ENCODE peak calls at places on chromosomes 3 and 15, in nine cellular contexts. One of them, this sample, is unnamed.

GRCh38 chr3:49158108-49158709 is 7.9 kb downstream of the CCDC71 start:
- DNase-seq in GM19239: no peak
- DNase-seq in upper lobe of right lung: no peak
- DNase-seq in HS-27A: no peak
- DNase-seq in epithelial cell of esophagus: peak; percentile 45
- DNase-seq in choroid plexus epithelial cell: no peak
- DNase-seq in activated CD8-positive, alpha-beta T cell treated with anti-CD3 and anti-CD28 coated beads for 36 hours: peak; percentile 84
- DNase-seq in HT-29: peak; percentile 37
- DNase-seq in mucosa of descending colon: peak; percentile 81
- DNase-seq in this sample: peak; percentile 56

GRCh38 chr15:60804986-60805949 is 326.3 kb upstream of the ICE2 start:
- DNase-seq in HS-27A: no peak
- DNase-seq in HT-29: no peak
- DNase-seq in epithelial cell of esophagus: peak; percentile 29
- DNase-seq in mucosa of descending colon: no peak
- DNase-seq in choroid plexus epithelial cell: peak; percentile 42
- DNase-seq in upper lobe of right lung: no peak
- DNase-seq in GM19239: no peak
- DNase-seq in activated CD8-positive, alpha-beta T cell treated with anti-CD3 and anti-CD28 coated beads for 36 hours: no peak
- DNase-seq in this sample: no peak

GRCh38 chr3:142215111-142215510 is 10.3 kb downstream of the GK5 start:
- DNase-seq in mucosa of descending colon: no peak
- DNase-seq in GM19239: no peak
- DNase-seq in epithelial cell of esophagus: peak; percentile 22
- DNase-seq in HT-29: peak; percentile 72
- DNase-seq in choroid plexus epithelial cell: peak; percentile 67
- DNase-seq in upper lobe of right lung: no peak
- DNase-seq in HS-27A: no peak
- DNase-seq in activated CD8-positive, alpha-beta T cell treated with anti-CD3 and anti-CD28 coated beads for 36 hours: no peak
- DNase-seq in this sample: no peak

GRCh38 chr3:69740103-69741021 is 1.1 kb downstream of the MITF start:
- DNase-seq in activated CD8-positive, alpha-beta T cell treated with anti-CD3 and anti-CD28 coated beads for 36 hours: no peak
- DNase-seq in mucosa of descending colon: peak; percentile 67
- DNase-seq in GM19239: no peak
- DNase-seq in choroid plexus epithelial cell: no peak
- DNase-seq in HS-27A: no peak
- DNase-seq in upper lobe of right lung: peak; percentile 87
- DNase-seq in HT-29: peak; percentile 15
- DNase-seq in epithelial cell of esophagus: peak; percentile 68
- DNase-seq in this sample: peak; percentile 18

GRCh38 chr3:25035511-25035910 is 392.6 kb upstream of the RARB start:
- DNase-seq in GM19239: no peak
- DNase-seq in choroid plexus epithelial cell: peak; percentile 66
- DNase-seq in HT-29: no peak
- DNase-seq in epithelial cell of esophagus: no peak
- DNase-seq in mucosa of descending colon: no peak
- DNase-seq in activated CD8-positive, alpha-beta T cell treated with anti-CD3 and anti-CD28 coated beads for 36 hours: no peak
- DNase-seq in upper lobe of right lung: no peak
- DNase-seq in HS-27A: no peak
- DNase-seq in this sample: no peak

GRCh38 chr15:38647683-38648082 is 83.1 kb upstream of the RASGRP1 start:
- DNase-seq in mucosa of descending colon: peak; percentile 38
- DNase-seq in GM19239: no peak
- DNase-seq in HS-27A: no peak
- DNase-seq in HT-29: peak; percentile 37
- DNase-seq in upper lobe of right lung: no peak
- DNase-seq in activated CD8-positive, alpha-beta T cell treated with anti-CD3 and anti-CD28 coated beads for 36 hours: no peak
- DNase-seq in epithelial cell of esophagus: peak; percentile 74
- DNase-seq in choroid plexus epithelial cell: peak; percentile 52
- DNase-seq in this sample: no peak

GRCh38 chr15:60557157-60557556 is 78.2 kb upstream of the ICE2 start:
- DNase-seq in HT-29: no peak
- DNase-seq in choroid plexus epithelial cell: no peak
- DNase-seq in activated CD8-positive, alpha-beta T cell treated with anti-CD3 and anti-CD28 coated beads for 36 hours: peak; percentile 51
- DNase-seq in HS-27A: no peak
- DNase-seq in upper lobe of right lung: no peak
- DNase-seq in epithelial cell of esophagus: no peak
- DNase-seq in GM19239: no peak
- DNase-seq in mucosa of descending colon: no peak
- DNase-seq in this sample: no peak

GRCh38 chr3:195182470-195182795 is 88.5 kb downstream of the XXYLT1 start:
- DNase-seq in epithelial cell of esophagus: peak; percentile 74
- DNase-seq in HS-27A: no peak
- DNase-seq in choroid plexus epithelial cell: peak; percentile 87
- DNase-seq in GM19239: no peak
- DNase-seq in mucosa of descending colon: no peak
- DNase-seq in activated CD8-positive, alpha-beta T cell treated with anti-CD3 and anti-CD28 coated beads for 36 hours: no peak
- DNase-seq in HT-29: no peak
- DNase-seq in upper lobe of right lung: no peak
- DNase-seq in this sample: no peak

GRCh38 chr3:170413291-170413690 is 5.4 kb upstream of the CLDN11 start:
- DNase-seq in activated CD8-positive, alpha-beta T cell treated with anti-CD3 and anti-CD28 coated beads for 36 hours: no peak
- DNase-seq in HT-29: no peak
- DNase-seq in GM19239: no peak
- DNase-seq in HS-27A: no peak
- DNase-seq in upper lobe of right lung: no peak
- DNase-seq in choroid plexus epithelial cell: no peak
- DNase-seq in mucosa of descending colon: no peak
- DNase-seq in epithelial cell of esophagus: no peak
- DNase-seq in this sample: no peak

GRCh38 chr3:14494279-14494972 is 45.7 kb downstream of the GRIP2 start:
- DNase-seq in HS-27A: no peak
- DNase-seq in choroid plexus epithelial cell: no peak
- DNase-seq in activated CD8-positive, alpha-beta T cell treated with anti-CD3 and anti-CD28 coated beads for 36 hours: no peak
- DNase-seq in HT-29: no peak
- DNase-seq in epithelial cell of esophagus: no peak
- DNase-seq in upper lobe of right lung: peak; percentile 43
- DNase-seq in mucosa of descending colon: no peak
- DNase-seq in GM19239: no peak
- DNase-seq in this sample: no peak

GRCh38 chr15:60916674-60917468 is 312.2 kb downstream of the RORA start:
- DNase-seq in activated CD8-positive, alpha-beta T cell treated with anti-CD3 and anti-CD28 coated beads for 36 hours: peak; percentile 95
- DNase-seq in GM19239: peak; percentile 48
- DNase-seq in choroid plexus epithelial cell: peak; percentile 95
- DNase-seq in epithelial cell of esophagus: peak; percentile 77
- DNase-seq in mucosa of descending colon: peak; percentile 93
- DNase-seq in upper lobe of right lung: peak; percentile 89
- DNase-seq in HS-27A: peak; percentile 74
- DNase-seq in HT-29: peak; percentile 89
- DNase-seq in this sample: peak; percentile 87

GRCh38 chr3:128537091-128537703 is 44.2 kb upstream of the GATA2 start:
- DNase-seq in upper lobe of right lung: no peak
- DNase-seq in epithelial cell of esophagus: no peak
- DNase-seq in choroid plexus epithelial cell: no peak
- DNase-seq in activated CD8-positive, alpha-beta T cell treated with anti-CD3 and anti-CD28 coated beads for 36 hours: no peak
- DNase-seq in GM19239: no peak
- DNase-seq in HS-27A: no peak
- DNase-seq in mucosa of descending colon: no peak
- DNase-seq in HT-29: no peak
- DNase-seq in this sample: no peak

GRCh38 chr15:41827290-41827879 is 507 bp upstream of the JMJD7 start:
- DNase-seq in epithelial cell of esophagus: peak; percentile 42
- DNase-seq in activated CD8-positive, alpha-beta T cell treated with anti-CD3 and anti-CD28 coated beads for 36 hours: peak; percentile 18
- DNase-seq in HS-27A: no peak
- DNase-seq in upper lobe of right lung: no peak
- DNase-seq in GM19239: no peak
- DNase-seq in mucosa of descending colon: no peak
- DNase-seq in choroid plexus epithelial cell: no peak
- DNase-seq in HT-29: peak; percentile 12
- DNase-seq in this sample: no peak

GRCh38 chr3:155423526-155423925 is 130.0 kb upstream of the STRIT1 start:
- DNase-seq in choroid plexus epithelial cell: no peak
- DNase-seq in upper lobe of right lung: no peak
- DNase-seq in GM19239: no peak
- DNase-seq in mucosa of descending colon: no peak
- DNase-seq in epithelial cell of esophagus: no peak
- DNase-seq in HS-27A: no peak
- DNase-seq in activated CD8-positive, alpha-beta T cell treated with anti-CD3 and anti-CD28 coated beads for 36 hours: peak; percentile 5
- DNase-seq in HT-29: no peak
- DNase-seq in this sample: no peak

GRCh38 chr3:55620361-55621025 is 133.4 kb upstream of the WNT5A start:
- DNase-seq in mucosa of descending colon: peak; percentile 41
- DNase-seq in upper lobe of right lung: no peak
- DNase-seq in HT-29: peak; percentile 17
- DNase-seq in GM19239: no peak
- DNase-seq in epithelial cell of esophagus: peak; percentile 54
- DNase-seq in HS-27A: no peak
- DNase-seq in choroid plexus epithelial cell: peak; percentile 79
- DNase-seq in activated CD8-positive, alpha-beta T cell treated with anti-CD3 and anti-CD28 coated beads for 36 hours: no peak
- DNase-seq in this sample: no peak

GRCh38 chr3:151976211-151977050 is 103.0 kb downstream of the SUCNR1 start:
- DNase-seq in HS-27A: peak; percentile 91
- DNase-seq in mucosa of descending colon: no peak
- DNase-seq in choroid plexus epithelial cell: peak; percentile 98
- DNase-seq in GM19239: no peak
- DNase-seq in epithelial cell of esophagus: peak; percentile 87
- DNase-seq in HT-29: peak; percentile 88
- DNase-seq in upper lobe of right lung: no peak
- DNase-seq in activated CD8-positive, alpha-beta T cell treated with anti-CD3 and anti-CD28 coated beads for 36 hours: no peak
- DNase-seq in this sample: peak; percentile 10

GRCh38 chr15:89857673-89858072 is 36.1 kb downstream of the AP3S2 start:
- DNase-seq in HS-27A: no peak
- DNase-seq in activated CD8-positive, alpha-beta T cell treated with anti-CD3 and anti-CD28 coated beads for 36 hours: no peak
- DNase-seq in mucosa of descending colon: peak; percentile 74
- DNase-seq in HT-29: peak; percentile 13
- DNase-seq in upper lobe of right lung: no peak
- DNase-seq in epithelial cell of esophagus: no peak
- DNase-seq in choroid plexus epithelial cell: no peak
- DNase-seq in GM19239: no peak
- DNase-seq in this sample: peak; percentile 86

GRCh38 chr3:15051531-15051930 is 13.6 kb downstream of the MRPS25 start:
- DNase-seq in activated CD8-positive, alpha-beta T cell treated with anti-CD3 and anti-CD28 coated beads for 36 hours: peak; percentile 69
- DNase-seq in upper lobe of right lung: peak; percentile 68
- DNase-seq in epithelial cell of esophagus: peak; percentile 62
- DNase-seq in mucosa of descending colon: peak; percentile 61
- DNase-seq in GM19239: no peak
- DNase-seq in choroid plexus epithelial cell: peak; percentile 70
- DNase-seq in HS-27A: peak; percentile 14
- DNase-seq in HT-29: peak; percentile 48
- DNase-seq in this sample: no peak

GRCh38 chr3:134797080-134797801 is 2.2 kb downstream of the EPHB1 start:
- DNase-seq in HS-27A: no peak
- DNase-seq in activated CD8-positive, alpha-beta T cell treated with anti-CD3 and anti-CD28 coated beads for 36 hours: no peak
- DNase-seq in upper lobe of right lung: no peak
- DNase-seq in epithelial cell of esophagus: no peak
- DNase-seq in mucosa of descending colon: no peak
- DNase-seq in GM19239: no peak
- DNase-seq in choroid plexus epithelial cell: no peak
- DNase-seq in HT-29: no peak
- DNase-seq in this sample: no peak

GRCh38 chr15:68053997-68054657 is at the start of gene PIAS1:
- DNase-seq in GM19239: peak; percentile 71
- DNase-seq in epithelial cell of esophagus: peak; percentile 94
- DNase-seq in HT-29: peak; percentile 95
- DNase-seq in activated CD8-positive, alpha-beta T cell treated with anti-CD3 and anti-CD28 coated beads for 36 hours: peak; percentile 96
- DNase-seq in mucosa of descending colon: peak; percentile 96
- DNase-seq in HS-27A: peak; percentile 76
- DNase-seq in upper lobe of right lung: peak; percentile 98
- DNase-seq in choroid plexus epithelial cell: peak; percentile 92
- DNase-seq in this sample: peak; percentile 94

GRCh38 chr3:1138036-1138435 is 45.2 kb downstream of the CNTN6 start:
- DNase-seq in activated CD8-positive, alpha-beta T cell treated with anti-CD3 and anti-CD28 coated beads for 36 hours: no peak
- DNase-seq in HS-27A: no peak
- DNase-seq in mucosa of descending colon: no peak
- DNase-seq in HT-29: no peak
- DNase-seq in epithelial cell of esophagus: no peak
- DNase-seq in GM19239: no peak
- DNase-seq in choroid plexus epithelial cell: no peak
- DNase-seq in upper lobe of right lung: no peak
- DNase-seq in this sample: no peak

GRCh38 chr3:172074027-172074426 is 34.6 kb downstream of the FNDC3B start:
- DNase-seq in GM19239: no peak
- DNase-seq in activated CD8-positive, alpha-beta T cell treated with anti-CD3 and anti-CD28 coated beads for 36 hours: no peak
- DNase-seq in HS-27A: no peak
- DNase-seq in upper lobe of right lung: no peak
- DNase-seq in mucosa of descending colon: no peak
- DNase-seq in HT-29: no peak
- DNase-seq in choroid plexus epithelial cell: no peak
- DNase-seq in epithelial cell of esophagus: no peak
- DNase-seq in this sample: no peak

GRCh38 chr3:71110531-71111222 is 472.9 kb downstream of the FOXP1 start:
- DNase-seq in choroid plexus epithelial cell: no peak
- DNase-seq in activated CD8-positive, alpha-beta T cell treated with anti-CD3 and anti-CD28 coated beads for 36 hours: no peak
- DNase-seq in GM19239: no peak
- DNase-seq in epithelial cell of esophagus: no peak
- DNase-seq in HS-27A: no peak
- DNase-seq in upper lobe of right lung: no peak
- DNase-seq in HT-29: no peak
- DNase-seq in mucosa of descending colon: no peak
- DNase-seq in this sample: no peak

GRCh38 chr3:191005790-191006189 is 143.3 kb upstream of the GMNC start:
- DNase-seq in HS-27A: no peak
- DNase-seq in GM19239: no peak
- DNase-seq in mucosa of descending colon: no peak
- DNase-seq in upper lobe of right lung: no peak
- DNase-seq in activated CD8-positive, alpha-beta T cell treated with anti-CD3 and anti-CD28 coated beads for 36 hours: no peak
- DNase-seq in HT-29: no peak
- DNase-seq in choroid plexus epithelial cell: peak; percentile 9
- DNase-seq in epithelial cell of esophagus: no peak
- DNase-seq in this sample: no peak

GRCh38 chr15:74226761-74227540 is 9.2 kb upstream of the CCDC33 start:
- DNase-seq in upper lobe of right lung: no peak
- DNase-seq in GM19239: no peak
- DNase-seq in HT-29: no peak
- DNase-seq in mucosa of descending colon: no peak
- DNase-seq in activated CD8-positive, alpha-beta T cell treated with anti-CD3 and anti-CD28 coated beads for 36 hours: no peak
- DNase-seq in HS-27A: no peak
- DNase-seq in choroid plexus epithelial cell: no peak
- DNase-seq in epithelial cell of esophagus: peak; percentile 21
- DNase-seq in this sample: no peak

GRCh38 chr15:63908986-63909385 is 75.2 kb upstream of the HERC1 start:
- DNase-seq in HT-29: no peak
- DNase-seq in mucosa of descending colon: no peak
- DNase-seq in epithelial cell of esophagus: peak; percentile 90
- DNase-seq in GM19239: no peak
- DNase-seq in choroid plexus epithelial cell: no peak
- DNase-seq in upper lobe of right lung: no peak
- DNase-seq in activated CD8-positive, alpha-beta T cell treated with anti-CD3 and anti-CD28 coated beads for 36 hours: no peak
- DNase-seq in HS-27A: no peak
- DNase-seq in this sample: no peak

GRCh38 chr3:141312359-141313090 is 55.8 kb upstream of the ZBTB38 start:
- DNase-seq in epithelial cell of esophagus: no peak
- DNase-seq in choroid plexus epithelial cell: no peak
- DNase-seq in HT-29: no peak
- DNase-seq in mucosa of descending colon: no peak
- DNase-seq in GM19239: no peak
- DNase-seq in activated CD8-positive, alpha-beta T cell treated with anti-CD3 and anti-CD28 coated beads for 36 hours: no peak
- DNase-seq in upper lobe of right lung: no peak
- DNase-seq in HS-27A: no peak
- DNase-seq in this sample: no peak

GRCh38 chr15:56929389-56929788 is 10.9 kb downstream of the TCF12 start:
- DNase-seq in epithelial cell of esophagus: peak; percentile 20
- DNase-seq in HS-27A: no peak
- DNase-seq in GM19239: no peak
- DNase-seq in activated CD8-positive, alpha-beta T cell treated with anti-CD3 and anti-CD28 coated beads for 36 hours: no peak
- DNase-seq in HT-29: peak; percentile 77
- DNase-seq in upper lobe of right lung: no peak
- DNase-seq in choroid plexus epithelial cell: peak; percentile 72
- DNase-seq in mucosa of descending colon: no peak
- DNase-seq in this sample: no peak

GRCh38 chr15:69120732-69121131 is 39.7 kb upstream of the GLCE start:
- DNase-seq in choroid plexus epithelial cell: no peak
- DNase-seq in epithelial cell of esophagus: no peak
- DNase-seq in activated CD8-positive, alpha-beta T cell treated with anti-CD3 and anti-CD28 coated beads for 36 hours: no peak
- DNase-seq in GM19239: no peak
- DNase-seq in HT-29: no peak
- DNase-seq in HS-27A: no peak
- DNase-seq in upper lobe of right lung: no peak
- DNase-seq in mucosa of descending colon: no peak
- DNase-seq in this sample: no peak

GRCh38 chr3:10949197-10949596 is 43.4 kb upstream of the SLC6A1 start:
- DNase-seq in epithelial cell of esophagus: no peak
- DNase-seq in HS-27A: no peak
- DNase-seq in choroid plexus epithelial cell: no peak
- DNase-seq in upper lobe of right lung: no peak
- DNase-seq in HT-29: no peak
- DNase-seq in activated CD8-positive, alpha-beta T cell treated with anti-CD3 and anti-CD28 coated beads for 36 hours: no peak
- DNase-seq in mucosa of descending colon: no peak
- DNase-seq in GM19239: no peak
- DNase-seq in this sample: no peak

GRCh38 chr3:99879275-99879674 is 61.6 kb downstream of the CMSS1 start:
- DNase-seq in HS-27A: no peak
- DNase-seq in upper lobe of right lung: no peak
- DNase-seq in GM19239: no peak
- DNase-seq in mucosa of descending colon: no peak
- DNase-seq in activated CD8-positive, alpha-beta T cell treated with anti-CD3 and anti-CD28 coated beads for 36 hours: no peak
- DNase-seq in choroid plexus epithelial cell: no peak
- DNase-seq in epithelial cell of esophagus: no peak
- DNase-seq in HT-29: no peak
- DNase-seq in this sample: no peak

This sample was measured in mucosa of gallbladder.